ENCODE peak calls at places on chromosomes 13 and 19, in nine cellular contexts. H is T-helper 1 cell; V is activated CD4-positive, alpha-beta T cell treated with anti-CD3 and anti-CD28 coated beads, Interleukin-2, amount 50 U/mL, for 48 hours; L is SJSA1; M is activated T-cell treated with anti-CD3 and anti-CD28 coated beads, Interleukin-2, amount 50 U/mL, for 72 hours; X is endodermal cell; W is NCI-H345; D is HFF-Myc; Q is skeletal muscle cell. I is an unnamed sample.

GRCh38 chr19:53917356-53917755 is 8.3 kb downstream of the CACNG7 start:
- DNase-seq in X (no peak), L (no peak), V (no peak), D (no peak), Q (no peak), H (no peak), M (no peak), W (no peak), I (no peak)

GRCh38 chr13:23984541-23984940 is 87.2 kb upstream of the C1QTNF9B start:
- DNase-seq in L (no peak), M (no peak), V (no peak), H (no peak), Q (no peak), W (no peak), X (no peak), D (no peak), I (no peak)

GRCh38 chr13:51130348-51130747 is 19.3 kb upstream of the C13orf42 start:
- DNase-seq in H (no peak), V (no peak), W (no peak), Q (no peak), L (no peak), X (no peak), D (no peak), M (no peak), I (no peak)

GRCh38 chr13:114019367-114019766 is 45.5 kb upstream of the C13orf46 start:
- DNase-seq in D (no peak), W (no peak), Q (no peak), M (peak), H (no peak), L (no peak), V (peak), X (peak), I (no peak)

GRCh38 chr13:113432509-113433270 is 20.6 kb downstream of the ADPRHL1 start:
- DNase-seq in D (no peak), M (no peak), X (peak), Q (no peak), W (no peak), L (no peak), V (no peak), H (no peak), I (no peak)

GRCh38 chr13:76816394-76816793 is 69.8 kb downstream of the KCTD12 start:
- DNase-seq in M (no peak), W (peak), Q (no peak), D (no peak), X (no peak), V (no peak), L (no peak), H (no peak), I (peak)

GRCh38 chr19:10603084-10603872 is 16.2 kb upstream of the AP1M2 start:
- DNase-seq in M (peak), L (peak), D (no peak), H (peak), X (peak), Q (no peak), V (peak), W (no peak), I (peak)

GRCh38 chr19:1247747-1248453 is 483 bp upstream of the MIDN start:
- DNase-seq in L (peak), D (no peak), X (peak), V (peak), W (no peak), H (peak), M (peak), Q (no peak), I (no peak)

GRCh38 chr19:44738603-44739585 is 9.6 kb upstream of the BCL3 start:
- DNase-seq in D (no peak), W (no peak), V (no peak), X (no peak), L (peak), Q (no peak), H (no peak), M (no peak), I (no peak)

GRCh38 chr19:42267644-42268141 is 1.4 kb upstream of the CIC start:
- DNase-seq in W (no peak), L (no peak), D (no peak), Q (no peak), V (no peak), X (no peak), M (no peak), H (no peak), I (no peak)

GRCh38 chr19:39474139-39474620 is 6.5 kb upstream of the TIMM50 start:
- DNase-seq in X (peak), V (peak), M (peak), H (peak), L (peak), Q (no peak), W (peak), D (no peak), I (no peak)